ENCODE peak calls at places on chromosomes 4 and X, in five cellular contexts. H, V, Q, B and N are unnamed samples.

GRCh38 chrX:140034916-140035315 is 69.6 kb upstream of the CXorf66 start:
- DNase-seq in V (no peak), B (no peak), Q (no peak), H (no peak), N (no peak)

GRCh38 chr4:89836897-89837384 is at the start of gene SNCA:
- DNase-seq in V (peak), Q (no peak), H (peak), B (peak), N (peak)

GRCh38 chr4:102466298-102466697 is 34.9 kb upstream of the NFKB1 start:
- DNase-seq in V (no peak), B (no peak), Q (no peak), H (peak), N (no peak)

GRCh38 chr4:169099775-169100180 is 89.7 kb upstream of the CBR4 start:
- DNase-seq in Q (no peak), B (no peak), V (no peak), H (no peak), N (no peak)

GRCh38 chr4:138007572-138007971 is 234.6 kb downstream of the SLC7A11 start:
- DNase-seq in Q (no peak), V (no peak), H (peak), B (no peak), N (no peak)

GRCh38 chr4:176949022-176949421 is 156.3 kb upstream of the VEGFC start:
- DNase-seq in B (no peak), V (no peak), Q (no peak), H (peak), N (no peak)

GRCh38 chrX:148146121-148146520 is 165.0 kb downstream of the FMR1NB start:
- DNase-seq in B (no peak), V (no peak), Q (no peak), H (no peak), N (no peak)

GRCh38 chr4:153296424-153296823 is 48.1 kb upstream of the MND1 start:
- DNase-seq in Q (no peak), H (peak), V (no peak), B (no peak), N (no peak)

GRCh38 chrX:154399527-154400368 is 1.6 kb downstream of the RPL10 start:
- DNase-seq in B (no peak), V (no peak), Q (no peak), H (no peak), N (no peak)

GRCh38 chr4:52551487-52551886 is 107.6 kb downstream of the USP46 start:
- DNase-seq in B (no peak), V (no peak), Q (no peak), H (no peak), N (no peak)

GRCh38 chr4:15688056-15688455 is 6.4 kb downstream of the FAM200B start:
- DNase-seq in V (no peak), H (no peak), Q (no peak), B (no peak), N (no peak)

GRCh38 chr4:108171541-108172230 is 3.0 kb upstream of the LEF1 start:
- DNase-seq in Q (peak), H (peak), B (no peak), V (peak), N (peak)

GRCh38 chrX:56787734-56788152 is 58.7 kb downstream of the NBDY start:
- DNase-seq in H (no peak), V (no peak), Q (no peak), B (no peak), N (no peak)

GRCh38 chr4:177201614-177202013 is 108.1 kb upstream of the NEIL3 start:
- DNase-seq in V (no peak), Q (no peak), H (no peak), B (no peak), N (no peak)

GRCh38 chrX:65920620-65921019 is 119.3 kb downstream of the VSIG4 start:
- DNase-seq in Q (no peak), H (no peak), V (no peak), B (no peak), N (no peak)

GRCh38 chr4:47471064-47471463 is 7.6 kb upstream of the COMMD8 start:
- DNase-seq in V (no peak), Q (no peak), B (no peak), H (no peak), N (no peak)

GRCh38 chr4:40192286-40193017 is 4.4 kb upstream of the RHOH start:
- DNase-seq in V (peak), B (no peak), H (no peak), Q (no peak), N (no peak)

GRCh38 chr4:153142700-153143438 is 61.4 kb upstream of the TRIM2 start:
- DNase-seq in H (peak), B (peak), Q (peak), V (peak), N (peak)

GRCh38 chrX:73838123-73838522 is 275.1 kb downstream of the CHIC1 start:
- DNase-seq in V (no peak), H (no peak), B (no peak), Q (no peak), N (no peak)

GRCh38 chr4:76600447-76600846 is 165.4 kb downstream of the SHROOM3 start:
- DNase-seq in V (no peak), H (no peak), B (peak), Q (no peak), N (no peak)

GRCh38 chr4:169823685-169824084 is 65.9 kb upstream of the HPF1 start:
- DNase-seq in V (peak), Q (peak), H (peak), B (peak), N (peak)

GRCh38 chr4:158810487-158811215 is 41.8 kb downstream of the FNIP2 start:
- DNase-seq in Q (no peak), V (no peak), H (peak), B (peak), N (no peak)

GRCh38 chr4:7332216-7333023 is 102.3 kb downstream of the PSAPL1 start:
- DNase-seq in B (no peak), V (no peak), H (no peak), Q (no peak), N (no peak)

GRCh38 chr4:105433421-105433820 is 40.4 kb downstream of the PPA2 start:
- DNase-seq in Q (no peak), V (no peak), B (no peak), H (no peak), N (no peak)

GRCh38 chr4:101197350-101197749 is 150.0 kb downstream of the PPP3CA start:
- DNase-seq in V (no peak), B (no peak), Q (no peak), H (no peak), N (no peak)

GRCh38 chr4:180028682-180029081 is 2214.5 kb upstream of the TENM3 start:
- DNase-seq in B (peak), V (peak), Q (peak), H (peak), N (peak)

GRCh38 chr4:73019462-73020047 is 50.0 kb downstream of the COX18 start:
- DNase-seq in V (no peak), H (peak), Q (peak), B (peak), N (no peak)

DNA sequence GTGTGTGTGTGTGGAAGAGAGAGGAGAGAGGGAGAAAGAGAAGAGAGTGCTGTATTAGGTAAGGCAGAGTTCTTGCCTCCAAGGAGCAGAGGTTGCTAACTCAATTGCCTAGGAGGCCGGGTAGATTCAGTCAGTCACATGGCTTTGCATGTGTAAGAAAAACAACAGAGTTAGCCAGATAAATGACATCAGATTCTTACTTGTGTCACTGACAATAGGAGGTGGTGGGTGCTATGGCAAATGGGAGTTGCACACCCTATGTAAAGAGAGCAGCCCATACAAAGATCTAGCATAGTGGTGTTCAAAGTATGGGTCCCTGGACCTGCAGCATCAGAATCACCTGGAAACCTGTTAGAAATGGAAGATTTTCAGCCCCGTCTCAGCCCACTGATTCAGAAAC is 14.4 kb upstream of the PGRMC2 start:
- DNase-seq in B (no peak), Q (no peak), V (no peak), H (no peak), N (no peak)
- H4K91ac ChIP-seq in B (no peak), Q (no peak), V (no peak), H (no peak), N (no peak)

DNA sequence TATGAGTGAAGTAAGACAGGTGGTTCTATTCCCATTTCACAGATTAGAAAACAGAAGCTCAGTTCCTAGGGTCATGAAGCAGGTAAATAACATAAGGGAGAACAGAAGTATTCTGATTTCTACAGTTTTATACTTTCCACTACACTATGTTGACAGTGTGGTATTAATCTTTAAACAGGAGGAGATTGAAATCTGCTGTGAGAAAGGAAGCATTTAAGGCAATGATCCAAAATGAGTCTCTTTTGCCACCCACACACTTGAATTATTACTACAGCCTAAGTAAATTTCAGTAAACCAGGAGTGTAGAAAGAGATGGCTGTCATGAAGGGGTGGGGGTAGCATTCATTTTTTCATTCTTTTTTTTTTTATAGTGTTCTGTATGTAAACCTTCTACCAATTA is 893.0 kb downstream of the C4orf33 start:
- DNase-seq in V (no peak), B (no peak), Q (no peak), H (no peak), N (no peak)
- H2BK12ac ChIP-seq in V (no peak), B (no peak), Q (no peak), H (no peak), N (no peak)

GRCh38 chr4:127141857-127142256 is 490.9 kb upstream of the INTU start:
- DNase-seq in H (peak), B (no peak), Q (no peak), V (no peak), N (no peak)
- H2BK5ac ChIP-seq in H (no peak), B (no peak), Q (no peak), V (no peak), N (no peak)

DNA sequence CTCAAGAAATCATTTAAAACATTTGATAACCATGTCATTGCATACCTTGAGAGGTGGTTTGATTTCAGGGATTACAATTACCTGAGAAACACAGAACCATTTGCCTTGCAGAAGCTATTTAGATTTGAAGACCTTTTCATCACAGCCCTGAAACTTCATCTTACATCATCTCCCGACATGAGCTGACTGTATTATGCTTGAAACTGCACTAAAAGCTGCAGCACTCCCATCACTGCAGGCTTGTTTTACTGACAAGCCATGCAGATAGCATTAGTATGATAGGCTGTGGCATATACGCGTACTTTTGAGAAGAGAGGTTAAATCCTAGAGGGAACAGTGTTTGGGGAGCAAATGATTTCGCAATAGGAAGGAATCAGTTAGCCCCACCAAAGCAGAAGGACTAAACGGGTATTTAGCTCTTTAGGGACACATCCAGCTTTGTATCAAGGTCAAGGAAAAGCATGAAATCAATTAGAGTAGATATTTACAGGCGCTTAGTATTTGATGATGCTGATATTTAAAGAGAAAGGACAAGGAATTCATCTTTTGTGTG is 133.2 kb upstream of the DIAPH2 start:
- DNase-seq in V (no peak), Q (no peak), H (no peak), B (no peak), N (no peak)
- H4K91ac ChIP-seq in V (no peak), Q (no peak), H (no peak), B (no peak), N (no peak)

DNA sequence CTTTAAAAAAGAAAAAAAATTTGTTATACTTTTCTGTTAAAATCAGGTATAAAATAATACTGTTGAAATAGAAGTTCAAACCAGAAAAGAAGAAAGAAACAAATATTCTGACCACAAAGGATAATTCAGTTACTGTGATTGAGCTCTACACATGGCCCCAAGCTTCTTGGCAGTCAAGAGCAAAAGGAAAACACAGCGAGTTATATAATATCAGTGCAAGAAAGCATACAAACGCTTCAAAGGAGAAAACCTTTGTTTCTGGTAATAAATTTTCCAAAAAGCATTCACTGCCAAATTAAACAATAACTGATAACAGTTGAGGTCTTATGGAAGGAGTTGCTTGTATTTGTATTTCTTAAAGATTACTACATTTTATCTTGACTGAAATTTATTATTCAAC is 40.5 kb upstream of the EDNRA start:
- DNase-seq in V (no peak), B (no peak), Q (no peak), H (no peak), N (no peak)
- H2BK12ac ChIP-seq in V (no peak), B (no peak), Q (no peak), H (no peak), N (no peak)

DNA sequence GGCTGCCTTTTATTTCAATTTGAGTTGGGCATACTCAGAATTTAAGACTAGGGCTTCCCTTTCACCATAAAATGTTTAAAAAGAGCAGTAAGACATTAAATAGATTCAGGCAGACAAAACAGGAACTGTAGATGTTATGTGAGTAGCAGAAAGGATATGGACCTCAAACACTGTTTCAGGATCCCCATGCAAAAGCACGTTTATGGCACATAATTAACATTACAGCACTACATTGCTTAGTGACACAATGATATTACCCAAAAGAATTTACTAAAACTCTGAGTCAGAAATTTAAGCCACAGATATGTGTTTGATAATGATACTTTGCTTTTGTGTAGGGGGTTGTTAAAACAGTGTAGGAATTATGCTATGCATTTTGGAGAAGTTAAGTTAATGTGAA is 266.3 kb downstream of the PDGFC start:
- DNase-seq in H (no peak), V (no peak), B (no peak), Q (no peak), N (no peak)
- H2BK5ac ChIP-seq in H (no peak), V (no peak), B (no peak), Q (no peak), N (no peak)

GRCh38 chr4:5032825-5033224 is 13.6 kb upstream of the CYTL1 start:
- DNase-seq in B (no peak), H (no peak), V (no peak), Q (no peak), N (no peak)
- H4K91ac ChIP-seq in B (no peak), H (no peak), V (no peak), Q (no peak), N (no peak)